ENCODE peak calls at places on chromosomes 11 and 22, in five cellular contexts. S, G, J, T and X are unnamed samples.

GRCh38 chr11:86660011-86660595 is 12.3 kb downstream of the ME3 start:
- DNase-seq in S (peak; percentile 11), T (no peak), J (no peak), G (no peak), X (no peak)

GRCh38 chr11:26971961-26972360 is 22.0 kb upstream of the FIBIN start:
- DNase-seq in S (no peak), J (no peak), G (no peak), T (no peak), X (no peak)

GRCh38 chr11:36702330-36703054 is 104.5 kb upstream of the RAG2 start:
- DNase-seq in S (peak; percentile 73), G (peak; percentile 41), J (peak; percentile 64), T (peak; percentile 63), X (peak; percentile 49)

GRCh38 chr11:22458141-22458540 is 120.0 kb downstream of the SLC17A6 start:
- DNase-seq in S (no peak), T (no peak), J (no peak), G (no peak), X (no peak)

GRCh38 chr22:44207981-44208317 is 27.2 kb downstream of the PARVG start:
- DNase-seq in J (no peak), G (no peak), T (no peak), S (no peak), X (no peak)

GRCh38 chr11:132078677-132079076 is 708.3 kb downstream of the NTM start:
- DNase-seq in T (no peak), G (no peak), J (no peak), S (no peak), X (no peak)

GRCh38 chr22:49006207-49007012 is 821.3 kb downstream of the BRD1 start:
- DNase-seq in T (no peak), S (peak; percentile 8), J (no peak), G (no peak), X (no peak)

GRCh38 chr11:4589024-4589423 is 4.8 kb upstream of the OR52I1 start:
- DNase-seq in S (no peak), T (no peak), G (no peak), J (no peak), X (no peak)

GRCh38 chr11:64619811-64620285 is 28.8 kb downstream of the SLC22A12 start:
- DNase-seq in G (no peak), T (peak; percentile 41), S (peak; percentile 70), J (peak; percentile 71), X (no peak)

GRCh38 chr22:17638432-17639237 is at the start of gene BCL2L13:
- DNase-seq in J (peak; percentile 98), T (peak; percentile 92), S (peak; percentile 94), G (peak; percentile 57), X (peak; percentile 93)

GRCh38 chr11:121418625-121419114 is 33.4 kb upstream of the SORL1 start:
- DNase-seq in S (no peak), T (no peak), G (no peak), J (no peak), X (peak; percentile 96)

GRCh38 chr22:35312198-35313059 is 12.7 kb downstream of the TOM1 start:
- DNase-seq in T (peak; percentile 90), G (no peak), S (no peak), J (no peak), X (no peak)

GRCh38 chr11:92627615-92628201 is 341.7 kb upstream of the MTNR1B start:
- DNase-seq in T (no peak), G (no peak), J (no peak), S (no peak), X (no peak)

GRCh38 chr22:17430298-17430900 is 61.1 kb downstream of the CECR2 start:
- DNase-seq in S (no peak), J (no peak), G (no peak), T (no peak), X (no peak)

GRCh38 chr22:38021201-38021600 is 36.0 kb upstream of the PICK1 start:
- DNase-seq in G (no peak), S (no peak), J (no peak), T (no peak), X (no peak)

GRCh38 chr11:117180020-117180419 is 1.5 kb downstream of the SIDT2 start:
- DNase-seq in G (no peak), S (peak; percentile 15), T (no peak), J (peak; percentile 23), X (peak; percentile 9)

GRCh38 chr11:73579641-73580434 is 18.1 kb downstream of the FAM168A start:
- DNase-seq in J (no peak), S (no peak), T (no peak), G (no peak), X (no peak)

GRCh38 chr11:7494086-7494775 is 8.9 kb downstream of the OLFML1 start:
- DNase-seq in S (no peak), J (peak; percentile 16), T (peak; percentile 20), G (no peak), X (no peak)

GRCh38 chr22:27983361-27983791 is 64.3 kb upstream of the PITPNB start:
- DNase-seq in T (no peak), S (no peak), G (no peak), J (no peak), X (no peak)

GRCh38 chr11:126011220-126011619 is 51.4 kb downstream of the CDON start:
- DNase-seq in S (peak; percentile 38), G (no peak), T (no peak), J (peak; percentile 33), X (no peak)

GRCh38 chr11:17831883-17832282 is 97.3 kb downstream of the KCNC1 start:
- DNase-seq in T (no peak), J (peak; percentile 18), S (no peak), G (no peak), X (no peak)

GRCh38 chr11:60959445-60959844 is 7.5 kb upstream of the SLC15A3 start:
- DNase-seq in G (no peak), S (no peak), T (no peak), J (no peak), X (no peak)
- TF ChIP-seq REST in G (no peak), S (no peak), T (no peak), J (no peak), X (no peak)

GRCh38 chr11:94771951-94772350 is 3.8 kb downstream of the AMOTL1 start:
- DNase-seq in S (no peak), G (no peak), T (no peak), J (no peak), X (no peak)

GRCh38 chr11:94776351-94777321 is 8.5 kb downstream of the AMOTL1 start:
- DNase-seq in S (no peak), J (peak; percentile 70), T (no peak), G (no peak), X (no peak)

GRCh38 chr11:94773842-94774241 is 5.7 kb downstream of the AMOTL1 start:
- DNase-seq in S (no peak), J (no peak), G (no peak), T (no peak), X (no peak)

GRCh38 chr11:94774345-94774744 is 6.2 kb downstream of the AMOTL1 start:
- DNase-seq in J (peak; percentile 40), G (no peak), S (no peak), T (no peak), X (no peak)

DNA sequence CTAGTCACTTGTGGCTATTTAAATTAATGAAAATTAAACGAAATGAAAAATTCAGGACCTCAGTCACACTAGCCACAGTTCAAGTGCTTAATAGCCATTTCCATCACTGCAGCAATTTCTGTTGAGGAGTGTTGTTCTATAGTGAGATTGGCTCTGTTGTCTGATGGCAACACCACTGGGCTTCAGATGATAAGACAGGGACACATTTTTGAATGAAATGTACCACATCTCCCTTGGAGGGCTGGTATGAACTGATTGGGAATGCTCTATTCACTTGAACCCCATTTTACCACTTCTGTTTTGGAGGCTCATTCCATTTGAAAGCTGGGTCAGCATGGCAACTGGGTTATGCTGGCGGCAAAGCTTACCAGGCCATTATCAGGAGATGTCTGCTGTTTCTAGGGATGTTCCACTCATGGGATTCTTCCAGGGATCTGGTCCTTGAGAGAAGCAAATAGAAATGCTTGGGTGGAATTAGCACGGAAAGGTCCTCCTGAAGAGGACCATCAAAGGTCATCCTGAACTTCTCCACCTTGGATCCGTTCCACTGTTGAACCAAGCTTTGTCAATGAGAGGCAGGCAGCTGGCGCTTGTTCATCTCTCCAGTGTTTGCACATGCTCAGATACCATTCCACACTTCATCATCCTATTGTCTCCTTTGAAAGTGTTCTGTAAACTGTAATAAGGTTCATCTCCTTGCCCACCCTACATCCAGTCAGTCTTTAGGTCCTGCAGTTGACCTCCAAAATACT is 7.6 kb downstream of the AMOTL1 start:
- DNase-seq in T (no peak), G (no peak), J (peak; percentile 41), S (no peak), X (no peak)
- H3K4me3 ChIP-seq in T (no peak overlapping the region), G (no peak overlapping the region), J (no peak overlapping the region), S (no peak overlapping the region), X (no peak overlapping the region)

GRCh38 chr11:13324141-13324540 is 46.6 kb downstream of the BMAL1 start:
- DNase-seq in J (no peak), G (no peak), S (no peak), T (no peak), X (no peak)

GRCh38 chr11:13327421-13327820 is 49.8 kb downstream of the BMAL1 start:
- DNase-seq in S (no peak), G (no peak), J (no peak), T (no peak), X (no peak)

GRCh38 chr11:13321431-13321830 is 43.8 kb downstream of the BMAL1 start:
- DNase-seq in S (no peak), T (no peak), J (no peak), G (no peak), X (no peak)

GRCh38 chr11:13328276-13328675 is 50.7 kb downstream of the BMAL1 start:
- DNase-seq in T (no peak), S (peak; percentile 53), G (no peak), J (no peak), X (no peak)

GRCh38 chr11:13324709-13325108 is 47.1 kb downstream of the BMAL1 start:
- DNase-seq in G (no peak), J (no peak), T (no peak), S (peak; percentile 32), X (no peak)
- TF ChIP-seq GABPA in G (no peak), J (no peak), T (no peak), S (no peak), X (no peak)

GRCh38 chr22:30519842-30520425 is 14.4 kb upstream of the SEC14L4 start:
- DNase-seq in G (no peak), T (no peak), J (no peak), S (no peak), X (no peak)

GRCh38 chr22:30521368-30522156 is 16.1 kb upstream of the SEC14L4 start:
- DNase-seq in T (no peak), G (no peak), J (no peak), S (no peak), X (no peak)

GRCh38 chr22:30526656-30527055 is 19.9 kb downstream of the SEC14L6 start:
- DNase-seq in G (no peak), J (no peak), S (no peak), T (no peak), X (no peak)

DNA sequence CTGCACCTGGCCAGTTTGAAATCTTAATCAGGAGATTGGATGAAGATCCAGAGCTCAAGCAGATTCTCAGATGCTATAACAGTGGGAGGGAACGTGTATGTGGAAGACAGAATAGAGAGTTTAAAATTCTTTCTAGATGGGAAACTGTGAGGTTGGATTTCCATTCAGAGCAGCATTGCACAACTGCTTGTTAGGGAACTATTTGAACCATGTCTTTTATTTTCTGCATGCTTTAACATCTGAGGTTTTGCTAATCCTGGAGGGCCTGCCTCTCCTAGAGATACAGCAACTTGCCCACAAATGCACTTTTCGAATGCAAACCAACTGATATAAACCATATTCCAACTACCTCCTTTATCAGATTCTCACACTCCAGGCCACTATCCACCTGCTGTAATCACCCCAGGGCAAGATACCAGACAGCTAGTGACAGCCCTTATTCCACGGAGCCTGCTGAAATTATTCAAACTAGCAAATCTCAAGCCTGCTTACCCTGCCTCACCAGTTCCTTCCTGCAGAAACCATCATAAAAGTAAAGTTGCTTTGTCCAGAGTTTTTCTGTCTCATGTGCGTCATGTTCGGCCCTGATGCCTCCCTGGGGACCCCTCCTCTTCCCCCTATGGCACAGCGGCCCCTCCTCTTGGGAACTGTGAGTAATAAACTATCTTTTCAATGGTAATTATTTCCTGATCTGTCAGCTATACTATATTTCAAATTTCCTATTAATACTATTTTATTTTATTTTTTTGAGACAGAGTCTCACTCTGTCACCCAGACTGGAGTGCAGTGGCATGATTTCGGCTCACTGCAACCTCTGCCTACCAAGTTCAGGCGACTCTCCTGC is 18.4 kb upstream of the SEC14L4 start:
- DNase-seq in T (no peak), S (no peak), J (peak; percentile 24), G (no peak), X (no peak)
- TF ChIP-seq REST in T (no peak), S (no peak), J (no peak), G (no peak), X (no peak)